ENCODE peak calls at places on chromosome 11, in ten cellular contexts. F is stimulated activated CD4-positive, alpha-beta T cell treated with anti-CD3 and anti-CD28 coated beads, Interleukin-1b, Interleukin-23, amount 100 ng/mL, for 24 hours; R is NCI-H1436; G is pancreas; U is activated CD4-positive, CD25-positive, alpha-beta regulatory T cell; J is T-cell; I is NCI-H1930; T is endothelial cell; X is ureter; W is HCT116. D is an unnamed sample.

GRCh38 chr11:17771415-17771814 is 36.8 kb downstream of the KCNC1 start:
- DNase-seq in W (no peak), G (peak; percentile 34), T (no peak), U (no peak), X (no peak), I (no peak), J (no peak), F (no peak), R (no peak), D (no peak)

GRCh38 chr11:102318469-102318868 is 1.2 kb downstream of the BIRC3 start:
- DNase-seq in X (no peak), J (peak; percentile 41), F (peak; percentile 27), T (no peak), W (no peak), G (no peak), R (no peak), U (no peak), I (no peak), D (peak; percentile 69)

GRCh38 chr11:70064011-70064725 is 13.9 kb upstream of the ANO1 start:
- DNase-seq in X (peak; percentile 34), U (no peak), R (no peak), W (no peak), F (no peak), I (no peak), J (no peak), T (no peak), G (no peak), D (no peak)

GRCh38 chr11:16806791-16807190 is 68.3 kb downstream of the C11orf58 start:
- DNase-seq in J (no peak), G (no peak), W (no peak), R (no peak), T (no peak), I (no peak), X (no peak), U (no peak), F (no peak), D (peak; percentile 54)

GRCh38 chr11:72781313-72782080 is 12.3 kb downstream of the STARD10 start:
- DNase-seq in W (no peak), I (peak; percentile 30), R (no peak), J (peak; percentile 15), G (no peak), F (no peak), U (peak; percentile 15), X (no peak), T (peak; percentile 37), D (peak; percentile 89)

GRCh38 chr11:3043315-3043871 is 13.8 kb downstream of the CARS1 start:
- DNase-seq in U (no peak), J (no peak), G (peak; percentile 81), T (no peak), F (no peak), I (no peak), W (no peak), R (no peak), X (no peak), D (peak; percentile 64)

GRCh38 chr11:129192150-129192549 is at the start of gene ARHGAP32:
- DNase-seq in X (no peak), I (no peak), T (no peak), J (no peak), R (no peak), U (no peak), W (no peak), F (no peak), G (no peak), D (no peak)

GRCh38 chr11:34379081-34379480 is 21.3 kb upstream of the ABTB2 start:
- DNase-seq in F (no peak), T (no peak), G (no peak), R (no peak), W (no peak), U (no peak), X (no peak), I (no peak), J (no peak), D (no peak)

GRCh38 chr11:848988-849824 is 6.6 kb downstream of the TSPAN4 start:
- DNase-seq in U (no peak), X (no peak), J (no peak), G (no peak), W (no peak), T (peak; percentile 54), F (no peak), R (peak; percentile 46), I (peak; percentile 78), D (no peak)